ENCODE peak calls at places on chromosomes 2 and 18, in six cellular contexts. Z, E, P, J, L and U are unnamed samples.

GRCh38 chr2:160169401-160169918 is 30.6 kb downstream of the ITGB6 start:
- DNase-seq in Z (no peak), E (no peak), P (no peak), J (no peak), L (no peak), U (no peak)

GRCh38 chr2:71749671-71750101 is 296.3 kb downstream of the DYSF start:
- DNase-seq in Z (no peak), E (no peak), P (no peak), J (no peak), L (no peak), U (no peak)

GRCh38 chr2:44453289-44453688 is 91.5 kb downstream of the CAMKMT start:
- DNase-seq in Z (no peak), E (no peak), P (no peak), J (no peak), L (no peak), U (no peak)

GRCh38 chr2:126769118-126769517 is 113.2 kb downstream of the GYPC start:
- DNase-seq in Z (peak), E (no peak), P (no peak), J (no peak), L (no peak), U (no peak)

GRCh38 chr2:174662459-174662858 is 64.9 kb upstream of the WIPF1 start:
- DNase-seq in Z (no peak), E (no peak), P (no peak), J (no peak), L (no peak), U (no peak)

GRCh38 chr2:236512902-236513433 is 56.7 kb upstream of the ACKR3 start:
- DNase-seq in Z (peak), E (peak), P (peak), J (peak), L (peak), U (peak)

GRCh38 chr2:74530239-74531161 is 767 bp downstream of the HTRA2 start:
- DNase-seq in Z (peak), E (no peak), P (no peak), J (no peak), L (peak), U (no peak)

GRCh38 chr2:242038166-242038927 is 168.8 kb downstream of the RTP5 start:
- DNase-seq in Z (no peak), E (peak), P (no peak), J (no peak), L (no peak), U (no peak)

GRCh38 chr2:36461039-36461681 is 105.6 kb downstream of the CRIM1 start:
- DNase-seq in Z (no peak), E (peak), P (no peak), J (no peak), L (peak), U (no peak)

GRCh38 chr2:189236066-189236465 is 56.5 kb upstream of the COL5A2 start:
- DNase-seq in Z (no peak), E (no peak), P (no peak), J (no peak), L (no peak), U (no peak)

GRCh38 chr2:119741868-119742267 is 17.9 kb upstream of the PTPN4 start:
- DNase-seq in Z (no peak), E (no peak), P (no peak), J (no peak), L (no peak), U (no peak)

GRCh38 chr2:234840336-234840735 is 111.5 kb upstream of the SH3BP4 start:
- DNase-seq in Z (no peak), E (peak), P (no peak), J (no peak), L (no peak), U (no peak)

GRCh38 chr2:203016716-203017115 is 2.0 kb downstream of the NBEAL1 start:
- DNase-seq in Z (no peak), E (peak), P (no peak), J (no peak), L (no peak), U (no peak)

GRCh38 chr2:203018181-203018580 is 3.5 kb downstream of the NBEAL1 start:
- DNase-seq in Z (no peak), E (peak), P (no peak), J (no peak), L (peak), U (no peak)

GRCh38 chr2:203022751-203023150 is 8.1 kb downstream of the NBEAL1 start:
- DNase-seq in Z (no peak), E (no peak), P (no peak), J (no peak), L (no peak), U (no peak)

GRCh38 chr2:203021986-203022385 is 7.3 kb downstream of the NBEAL1 start:
- DNase-seq in Z (no peak), E (no peak), P (no peak), J (no peak), L (no peak), U (no peak)

GRCh38 chr2:203019142-203019541 is 4.5 kb downstream of the NBEAL1 start:
- DNase-seq in Z (no peak), E (no peak), P (no peak), J (no peak), L (no peak), U (no peak)
- TF ChIP-seq TAF1 in Z (no peak), E (no peak), P (no peak), J (no peak), L (no peak), U (no peak)

GRCh38 chr2:43226955-43227829 is 786 bp upstream of the ZFP36L2 start:
- DNase-seq in Z (peak), E (peak), P (peak), J (peak), L (no peak), U (no peak)
- TF ChIP-seq POLR2A in Z (peak), E (peak), P (no peak), J (no peak), L (no peak), U (peak)

GRCh38 chr2:227153307-227153706 is 10.7 kb downstream of the COL4A4 start:
- DNase-seq in Z (no peak), E (no peak), P (no peak), J (no peak), L (no peak), U (no peak)

GRCh38 chr2:227153766-227154486 is 10.1 kb downstream of the COL4A4 start:
- DNase-seq in Z (no peak), E (no peak), P (no peak), J (no peak), L (no peak), U (no peak)

GRCh38 chr2:227155395-227155794 is 8.6 kb downstream of the COL4A4 start:
- DNase-seq in Z (no peak), E (no peak), P (no peak), J (no peak), L (no peak), U (no peak)

GRCh38 chr2:227152093-227152766 is 11.8 kb downstream of the COL4A4 start:
- DNase-seq in Z (no peak), E (no peak), P (no peak), J (no peak), L (no peak), U (no peak)

DNA sequence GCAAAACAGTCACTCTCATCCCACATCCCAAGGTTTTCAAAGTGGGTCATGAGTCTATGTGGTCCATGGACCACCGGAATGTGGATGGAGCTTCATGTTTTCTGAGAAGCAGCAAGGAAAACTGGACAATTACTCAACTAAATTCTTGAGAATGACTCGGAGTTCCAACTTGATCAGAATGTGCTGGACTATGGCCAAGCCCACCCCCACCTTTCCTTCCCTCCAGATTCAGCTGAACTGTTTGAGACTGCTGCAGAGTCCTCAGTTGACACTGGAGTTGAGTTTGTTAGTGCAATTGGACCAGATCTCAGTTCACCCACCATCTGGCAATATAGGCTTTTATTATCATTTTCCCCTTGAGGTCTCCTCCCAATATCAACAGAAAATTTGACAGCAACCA is 9.0 kb downstream of the COL4A4 start:
- DNase-seq in Z (no peak), E (no peak), P (no peak), J (no peak), L (no peak), U (no peak)
- TF ChIP-seq TAF1 in Z (no peak), E (no peak), P (no peak), J (no peak), L (no peak), U (no peak)

GRCh38 chr2:20129320-20130274 is 78.2 kb upstream of the LAPTM4A start:
- DNase-seq in Z (no peak), E (no peak), P (no peak), J (no peak), L (no peak), U (no peak)
- TF ChIP-seq POLR2A in Z (no peak), E (no peak), P (no peak), J (no peak), L (no peak), U (no peak)

GRCh38 chr2:10240911-10241610 is 61.6 kb upstream of the HPCAL1 start:
- DNase-seq in Z (no peak), E (no peak), P (no peak), J (no peak), L (no peak), U (no peak)
- TF ChIP-seq TAF1 in Z (no peak), E (no peak), P (no peak), J (no peak), L (no peak), U (no peak)

GRCh38 chr18:40976050-40976449 is 979.0 kb upstream of the PIK3C3 start:
- DNase-seq in Z (no peak), E (no peak), P (no peak), J (no peak), L (no peak), U (no peak)
- TF ChIP-seq POLR2A in Z (no peak), E (no peak), P (no peak), J (no peak), L (no peak), U (no peak)

GRCh38 chr2:102788880-102789250 is 27.0 kb downstream of the TMEM182 start:
- DNase-seq in Z (no peak), E (no peak), P (no peak), J (no peak), L (no peak), U (no peak)
- TF ChIP-seq TAF1 in Z (no peak), E (no peak), P (no peak), J (no peak), L (no peak), U (no peak)

GRCh38 chr2:163734911-163735691 is 707 bp downstream of the FIGN start:
- DNase-seq in Z (no peak), E (no peak), P (no peak), J (no peak), L (no peak), U (no peak)

GRCh38 chr2:163734401-163734800 is 1.4 kb downstream of the FIGN start:
- DNase-seq in Z (no peak), E (no peak), P (no peak), J (no peak), L (no peak), U (no peak)

GRCh38 chr2:163737169-163737439 is 1.3 kb upstream of the FIGN start:
- DNase-seq in Z (no peak), E (no peak), P (no peak), J (no peak), L (no peak), U (no peak)

GRCh38 chr2:163736433-163737168 is 793 bp upstream of the FIGN start:
- DNase-seq in Z (no peak), E (peak), P (peak), J (peak), L (no peak), U (peak)

DNA sequence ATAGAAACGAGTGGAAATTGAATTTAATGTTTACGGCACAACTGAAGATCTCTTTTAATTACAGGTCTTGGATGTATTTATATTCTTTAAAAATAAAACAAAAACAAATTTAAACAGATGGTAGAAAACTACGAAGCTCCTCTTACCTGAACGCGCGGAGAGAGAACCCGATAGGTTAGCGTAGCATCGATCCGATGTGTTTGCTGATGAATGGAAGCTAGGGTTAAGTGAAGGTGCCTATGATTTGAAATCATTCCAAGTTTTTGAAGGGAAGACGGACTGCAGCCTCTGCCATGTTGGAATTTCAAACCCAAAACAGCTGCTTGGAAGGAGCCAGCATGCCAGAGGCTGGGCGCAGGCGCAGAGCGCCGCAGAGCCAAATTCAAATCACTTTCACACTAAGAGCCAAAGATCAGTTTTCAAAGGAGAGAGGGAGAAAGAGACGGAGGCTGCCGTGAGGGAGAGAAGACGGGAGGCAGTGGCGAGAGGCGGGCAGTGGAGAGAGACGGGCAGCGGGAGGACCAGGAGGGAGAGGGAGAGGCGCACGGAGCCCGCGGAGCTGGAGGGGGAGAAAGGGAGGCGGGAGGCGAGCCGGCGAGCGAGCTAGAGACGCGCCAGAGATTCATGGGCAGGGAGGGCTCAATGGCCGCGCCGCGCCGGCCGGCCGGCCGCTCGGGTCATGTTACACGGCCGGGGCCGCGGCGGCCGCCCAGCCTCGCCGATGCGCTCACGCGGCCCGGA is at the start of gene FIGN:
- DNase-seq in Z (no peak), E (peak), P (peak), J (no peak), L (no peak), U (no peak)
- TF ChIP-seq POLR2A in Z (no peak), E (peak), P (peak), J (no peak), L (no peak), U (no peak)

GRCh38 chr2:48601349-48601748 is 16.3 kb upstream of the GTF2A1L start:
- DNase-seq in Z (peak), E (peak), P (peak), J (no peak), L (no peak), U (no peak)
- TF ChIP-seq TAF1 in Z (no peak), E (no peak), P (no peak), J (no peak), L (no peak), U (no peak)